ENCODE peak calls at places on chromosomes 13 and 19, in eight cellular contexts. Y is HCT116, D is hepatocyte, C is OCI-LY7, L is GM23338, S is SK-N-SH, N is PC-3, G is MM.1S. R is an unnamed sample.
A peak's percentile ranks its signal among the peaks of the same experiment; 100 is the strongest.

GRCh38 chr13:25738342-25738771 is 313.5 kb downstream of the SHISA2 start:
- DNase-seq in C (peak; percentile 5), D (peak; percentile 56), N (no peak), S (peak; percentile 34), G (no peak), Y (no peak), L (no peak), R (no peak)

GRCh38 chr13:108082481-108082880 is 132.9 kb downstream of the LIG4 start:
- DNase-seq in S (no peak), G (no peak), C (no peak), Y (no peak), L (no peak), D (no peak), N (no peak), R (no peak)

GRCh38 chr13:44188257-44188656 is 185.4 kb upstream of the SERP2 start:
- DNase-seq in D (no peak), C (no peak), N (peak; percentile 92), G (no peak), S (no peak), Y (peak; percentile 16), L (no peak), R (peak; percentile 80)

GRCh38 chr13:97226788-97227627 is 4.9 kb downstream of the MBNL2 start:
- DNase-seq in L (peak; percentile 80), D (peak; percentile 41), G (peak; percentile 72), Y (no peak), S (no peak), N (no peak), C (peak; percentile 24), R (no peak)

GRCh38 chr13:20945952-20946383 is 43.4 kb upstream of the XPO4 start:
- DNase-seq in D (no peak), N (no peak), C (no peak), L (peak; percentile 69), Y (no peak), G (no peak), S (peak; percentile 30), R (no peak)

GRCh38 chr19:58474997-58475713 is 997 bp upstream of the ZNF446 start:
- DNase-seq in G (no peak), D (no peak), C (no peak), L (no peak), Y (no peak), S (no peak), N (no peak), R (no peak)

GRCh38 chr19:53192771-53193533 is at the start of gene ZNF665:
- DNase-seq in S (peak; percentile 92), D (peak; percentile 93), G (no peak), N (peak; percentile 76), Y (no peak), L (peak; percentile 95), C (peak; percentile 93), R (peak; percentile 78)

GRCh38 chr19:33293255-33294057 is 8.9 kb downstream of the CEBPA start:
- DNase-seq in D (peak; percentile 80), N (peak; percentile 75), L (no peak), Y (no peak), G (no peak), C (no peak), S (no peak), R (no peak)

GRCh38 chr13:31394491-31394890 is 194.7 kb downstream of the B3GLCT start:
- DNase-seq in N (no peak), L (no peak), S (no peak), D (no peak), G (peak; percentile 40), Y (no peak), C (no peak), R (no peak)

GRCh38 chr19:47507031-47507430 is 7.8 kb downstream of the NAPA start:
- DNase-seq in D (peak; percentile 81), G (no peak), S (no peak), L (no peak), C (no peak), Y (no peak), N (no peak), R (no peak)

GRCh38 chr19:48768989-48769713 is 13.8 kb downstream of the FGF21 start:
- DNase-seq in S (no peak), Y (no peak), L (no peak), N (no peak), D (no peak), G (no peak), C (no peak), R (peak; percentile 67)

GRCh38 chr13:33245505-33245904 is 40.0 kb downstream of the STARD13 start:
- DNase-seq in Y (no peak), N (no peak), C (no peak), G (no peak), S (peak; percentile 48), D (no peak), L (no peak), R (no peak)

GRCh38 chr13:99380921-99381645 is 73.9 kb upstream of the GPR183 start:
- DNase-seq in S (no peak), D (no peak), C (no peak), G (no peak), L (no peak), Y (no peak), N (no peak), R (no peak)

GRCh38 chr13:39269004-39269403 is 230.7 kb downstream of the NHLRC3 start:
- DNase-seq in Y (no peak), G (no peak), C (no peak), N (no peak), S (no peak), L (no peak), D (no peak), R (no peak)
- H3K9me2 ChIP-seq in Y (no peaks in the 10 kb centered on the region), G (no peaks in the 10 kb centered on the region), C (no peaks in the 10 kb centered on the region), N (no peaks in the 10 kb centered on the region), S (no peaks in the 10 kb centered on the region), L (no peaks in the 10 kb centered on the region), D (no peaks in the 10 kb centered on the region), R (no peaks in the 10 kb centered on the region)

GRCh38 chr13:48975926-48976676 is 389 bp downstream of the FNDC3A start:
- DNase-seq in L (peak; percentile 83), G (peak; percentile 83), C (peak; percentile 88), S (peak; percentile 87), N (peak; percentile 69), Y (peak; percentile 52), D (peak; percentile 79), R (peak; percentile 89)
- H2AFZ ChIP-seq in L (no peak overlapping the region), G (no peak overlapping the region), C (peak overlapping the region; percentile 60), S (peak overlapping the region; percentile 81), N (peak overlapping the region; percentile 79), Y (peak overlapping the region; percentile 72), D (peak overlapping the region; percentile 94), R (peak overlapping the region; percentile 98)

DNA sequence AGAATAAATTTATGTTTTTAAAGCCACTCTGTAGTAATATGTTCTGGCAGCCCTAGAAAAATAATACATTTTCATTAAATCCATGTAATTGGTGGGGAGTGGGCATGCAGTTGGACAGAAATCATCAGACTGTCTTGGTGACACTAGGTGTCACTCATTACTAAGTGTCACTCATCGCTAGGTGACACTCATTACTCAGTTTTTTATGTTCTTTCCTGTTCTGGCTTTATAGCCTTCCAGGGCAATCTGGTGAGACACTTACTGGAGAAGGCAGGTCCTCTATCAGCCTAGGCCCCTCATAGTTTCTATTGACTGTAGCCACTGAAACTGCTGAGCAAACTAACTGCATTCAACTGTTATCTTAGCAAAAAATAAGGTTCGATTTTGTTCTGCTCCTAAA is 542.1 kb downstream of the SLITRK1 start:
- DNase-seq in L (no peak), G (peak; percentile 68), D (peak; percentile 11), Y (no peak), S (no peak), N (no peak), C (no peak), R (no peak)
- TF ChIP-seq CTCF in L (no peak), G (peak; percentile 45), D (no peak), Y (no peak), S (no peak), N (no peak), C (no peak), R (no peak)

GRCh38 chr19:5245631-5246553 is 94.7 kb downstream of the PTPRS start:
- DNase-seq in Y (no peak), L (no peak), C (no peak), S (no peak), N (no peak), D (no peak), G (peak; percentile 38), R (no peak)

GRCh38 chr19:5247957-5248705 is 92.5 kb downstream of the PTPRS start:
- DNase-seq in C (no peak), L (peak; percentile 62), D (no peak), G (no peak), S (no peak), Y (no peak), N (no peak), R (no peak)

GRCh38 chr19:5246554-5247155 is 94.0 kb downstream of the PTPRS start:
- DNase-seq in G (peak; percentile 66), L (no peak), C (no peak), Y (no peak), D (no peak), S (no peak), N (no peak), R (no peak)

GRCh38 chr19:5243878-5244277 is 96.7 kb downstream of the PTPRS start:
- DNase-seq in C (no peak), L (no peak), Y (no peak), D (no peak), S (no peak), G (no peak), N (no peak), R (no peak)

GRCh38 chr19:5244351-5244750 is 96.3 kb downstream of the PTPRS start:
- DNase-seq in Y (no peak), L (no peak), N (no peak), D (no peak), S (no peak), C (no peak), G (no peak), R (no peak)
- H3K9me2 ChIP-seq in Y (no peaks in the 10 kb centered on the region), L (no peaks in the 10 kb centered on the region), N (no peaks in the 10 kb centered on the region), D (no peaks in the 10 kb centered on the region), S (no peaks in the 10 kb centered on the region), C (no peaks in the 10 kb centered on the region), G (no peaks in the 10 kb centered on the region), R (no peaks in the 10 kb centered on the region)

DNA sequence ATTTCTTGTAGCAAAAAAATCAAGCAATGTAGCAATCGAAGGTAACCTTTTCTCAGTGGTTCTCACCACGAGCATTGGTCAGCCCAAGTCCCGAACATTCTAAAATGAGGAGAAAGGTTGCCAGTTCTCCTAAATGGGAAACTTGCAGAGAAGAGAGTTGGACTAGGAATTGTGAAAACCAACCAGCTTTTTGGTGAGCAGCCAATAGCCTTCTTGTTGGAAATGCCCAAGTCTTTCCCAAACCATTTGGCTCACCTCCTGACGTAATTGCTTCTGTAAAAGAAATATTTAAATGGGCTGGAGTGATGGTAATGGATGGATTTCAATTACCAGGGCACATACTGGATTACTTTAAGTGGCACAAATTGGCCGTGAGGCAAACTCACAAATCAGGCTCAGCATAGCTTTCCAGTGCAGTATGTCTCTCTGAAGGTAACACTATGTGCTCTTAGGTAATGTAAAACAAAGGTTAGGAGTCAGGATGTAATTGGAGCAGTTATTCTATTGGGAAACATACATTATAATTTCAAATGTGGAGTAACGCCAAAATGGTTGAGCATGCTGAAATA is 423.2 kb downstream of the KLF5 start:
- DNase-seq in N (no peak), C (no peak), D (no peak), Y (no peak), L (no peak), G (no peak), S (no peak), R (no peak)
- H2AFZ ChIP-seq in N (no peak overlapping the region), C (no peak overlapping the region), D (no peak overlapping the region), Y (no peak overlapping the region), L (peak overlapping the region; percentile 66), G (no peak overlapping the region), S (no peak overlapping the region), R (no peak overlapping the region)

R was measured in PC-9.